ENCODE peak calls at places on chromosomes 1 and 21, in seven cellular contexts. One of them, this sample, is unnamed.

GRCh38 chr1:82485591-82486369 is 685.0 kb downstream of the ADGRL2 start:
- DNase-seq in IMR-90: no peak
- DNase-seq in mesendoderm: peak
- DNase-seq in H9: peak
- DNase-seq in mesenchymal stem cell: peak
- DNase-seq in neuronal stem cell: peak
- DNase-seq in H1: peak
- DNase-seq in this sample: peak

GRCh38 chr1:88293791-88294190 is 390.3 kb upstream of the PKN2 start:
- DNase-seq in IMR-90: no peak
- DNase-seq in mesendoderm: no peak
- DNase-seq in H9: no peak
- DNase-seq in mesenchymal stem cell: no peak
- DNase-seq in neuronal stem cell: no peak
- DNase-seq in H1: no peak
- DNase-seq in this sample: peak

GRCh38 chr1:162732566-162733335 is 57.8 kb upstream of the HSD17B7 start:
- DNase-seq in IMR-90: no peak
- DNase-seq in mesendoderm: no peak
- DNase-seq in H9: no peak
- DNase-seq in mesenchymal stem cell: peak
- DNase-seq in neuronal stem cell: no peak
- DNase-seq in H1: no peak
- DNase-seq in this sample: no peak

GRCh38 chr1:54600947-54601725 is 22.2 kb downstream of the FAM151A start:
- DNase-seq in IMR-90: no peak
- DNase-seq in mesendoderm: no peak
- DNase-seq in H9: no peak
- DNase-seq in mesenchymal stem cell: no peak
- DNase-seq in neuronal stem cell: no peak
- DNase-seq in H1: no peak
- DNase-seq in this sample: no peak

GRCh38 chr1:7579016-7579415 is 192.1 kb upstream of the VAMP3 start:
- DNase-seq in IMR-90: no peak
- DNase-seq in mesendoderm: no peak
- DNase-seq in H9: no peak
- DNase-seq in mesenchymal stem cell: no peak
- DNase-seq in neuronal stem cell: no peak
- DNase-seq in H1: no peak
- DNase-seq in this sample: no peak

GRCh38 chr1:59738152-59738551 is 76.6 kb upstream of the HOOK1 start:
- DNase-seq in IMR-90: peak
- DNase-seq in mesendoderm: no peak
- DNase-seq in H9: no peak
- DNase-seq in mesenchymal stem cell: no peak
- DNase-seq in neuronal stem cell: no peak
- DNase-seq in H1: no peak
- DNase-seq in this sample: no peak

GRCh38 chr1:48071513-48071912 is 74.3 kb upstream of the TRABD2B start:
- DNase-seq in IMR-90: no peak
- DNase-seq in mesendoderm: no peak
- DNase-seq in H9: no peak
- DNase-seq in mesenchymal stem cell: no peak
- DNase-seq in neuronal stem cell: no peak
- DNase-seq in H1: no peak
- DNase-seq in this sample: no peak

GRCh38 chr1:54811739-54812655 is 10.9 kb upstream of the TTC22 start:
- DNase-seq in IMR-90: no peak
- DNase-seq in mesendoderm: no peak
- DNase-seq in H9: peak
- DNase-seq in mesenchymal stem cell: no peak
- DNase-seq in neuronal stem cell: no peak
- DNase-seq in H1: peak
- DNase-seq in this sample: no peak

GRCh38 chr1:48262001-48262400 is 39.5 kb downstream of the SLC5A9 start:
- DNase-seq in IMR-90: no peak
- DNase-seq in mesendoderm: no peak
- DNase-seq in H9: no peak
- DNase-seq in mesenchymal stem cell: no peak
- DNase-seq in neuronal stem cell: no peak
- DNase-seq in H1: no peak
- DNase-seq in this sample: no peak

GRCh38 chr1:17258116-17258757 is 9.3 kb downstream of the PADI3 start:
- DNase-seq in IMR-90: peak
- DNase-seq in mesendoderm: no peak
- DNase-seq in H9: no peak
- DNase-seq in mesenchymal stem cell: peak
- DNase-seq in neuronal stem cell: no peak
- DNase-seq in H1: no peak
- DNase-seq in this sample: no peak

DNA sequence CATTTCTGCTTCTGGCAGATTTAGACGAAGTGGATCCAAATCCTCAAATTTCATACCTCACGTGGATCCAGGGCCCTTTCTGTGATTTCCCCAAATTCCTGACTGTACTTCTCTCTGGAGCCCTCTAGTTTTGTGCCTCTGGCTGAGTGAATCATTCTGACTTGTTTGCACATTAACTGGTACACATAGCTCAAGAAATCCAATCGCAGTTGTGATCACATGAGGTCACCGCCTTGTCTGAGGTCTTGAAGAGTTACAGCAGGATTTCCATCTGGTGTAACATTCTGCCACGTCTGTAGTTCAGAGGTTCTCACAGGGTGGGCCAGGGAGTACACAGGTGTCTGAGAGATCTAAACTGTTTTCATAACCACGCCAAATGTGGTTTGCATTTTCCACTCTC is 230.4 kb downstream of the C1orf94 start:
- DNase-seq in IMR-90: no peak
- DNase-seq in mesendoderm: no peak
- DNase-seq in H9: no peak
- DNase-seq in mesenchymal stem cell: no peak
- DNase-seq in neuronal stem cell: no peak
- DNase-seq in H1: peak
- DNase-seq in this sample: peak
- H2BK5ac ChIP-seq in IMR-90: no peak
- H2BK5ac ChIP-seq in mesendoderm: no peak
- H2BK5ac ChIP-seq in H9: no peak
- H2BK5ac ChIP-seq in mesenchymal stem cell: no peak
- H2BK5ac ChIP-seq in neuronal stem cell: no peak
- H2BK5ac ChIP-seq in H1: no peak
- H2BK5ac ChIP-seq in this sample: no peak

DNA sequence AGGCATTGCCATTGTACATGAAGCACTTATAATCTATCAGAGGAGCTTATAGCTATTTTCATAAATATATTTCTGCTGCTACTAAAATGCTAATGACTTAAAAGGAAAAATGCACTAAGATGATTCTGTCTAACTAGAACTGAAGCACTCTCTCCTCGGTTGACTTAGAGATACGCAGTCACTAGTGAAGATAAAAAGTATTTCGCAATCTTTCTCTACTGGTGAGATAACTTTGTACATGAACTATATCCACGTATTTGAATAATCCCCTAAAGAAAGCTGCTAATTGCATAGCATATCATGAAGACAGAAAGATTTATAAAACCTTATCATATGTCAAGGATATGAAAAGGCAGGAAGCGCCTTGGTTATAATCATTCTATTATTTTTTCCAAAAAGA is 658.1 kb upstream of the PRMT6 start:
- DNase-seq in IMR-90: no peak
- DNase-seq in mesendoderm: no peak
- DNase-seq in H9: no peak
- DNase-seq in mesenchymal stem cell: no peak
- DNase-seq in neuronal stem cell: no peak
- DNase-seq in H1: no peak
- DNase-seq in this sample: no peak
- H3K23ac ChIP-seq in IMR-90: no peak
- H3K23ac ChIP-seq in mesendoderm: no peak
- H3K23ac ChIP-seq in H9: no peak
- H3K23ac ChIP-seq in mesenchymal stem cell: no peak
- H3K23ac ChIP-seq in neuronal stem cell: no peak
- H3K23ac ChIP-seq in H1: no peak
- H3K23ac ChIP-seq in this sample: no peak

DNA sequence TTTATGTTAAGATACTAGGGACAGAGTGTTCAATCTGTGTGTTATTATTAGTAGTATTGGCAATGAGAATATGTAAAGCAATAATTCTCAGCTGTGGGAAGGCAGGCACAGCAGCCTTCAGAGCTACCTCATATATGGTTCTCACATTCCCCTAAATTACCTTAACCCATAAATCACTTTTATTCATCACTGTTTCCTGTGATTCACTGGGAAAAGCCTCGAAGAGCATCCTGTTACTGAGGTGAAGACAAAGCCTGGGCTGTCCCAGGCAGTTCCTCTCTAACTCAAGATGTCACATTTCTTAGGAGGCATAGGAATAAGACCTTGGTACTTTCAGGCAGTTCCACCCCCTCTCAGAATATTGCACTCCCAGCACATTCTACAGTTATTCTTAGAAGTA is 965.7 kb downstream of the NCAM2 start:
- DNase-seq in IMR-90: no peak
- DNase-seq in mesendoderm: no peak
- DNase-seq in H9: no peak
- DNase-seq in mesenchymal stem cell: no peak
- DNase-seq in neuronal stem cell: no peak
- DNase-seq in H1: no peak
- DNase-seq in this sample: no peak
- H2BK5ac ChIP-seq in IMR-90: no peak
- H2BK5ac ChIP-seq in mesendoderm: no peak
- H2BK5ac ChIP-seq in H9: no peak
- H2BK5ac ChIP-seq in mesenchymal stem cell: no peak
- H2BK5ac ChIP-seq in neuronal stem cell: no peak
- H2BK5ac ChIP-seq in H1: no peak
- H2BK5ac ChIP-seq in this sample: no peak

DNA sequence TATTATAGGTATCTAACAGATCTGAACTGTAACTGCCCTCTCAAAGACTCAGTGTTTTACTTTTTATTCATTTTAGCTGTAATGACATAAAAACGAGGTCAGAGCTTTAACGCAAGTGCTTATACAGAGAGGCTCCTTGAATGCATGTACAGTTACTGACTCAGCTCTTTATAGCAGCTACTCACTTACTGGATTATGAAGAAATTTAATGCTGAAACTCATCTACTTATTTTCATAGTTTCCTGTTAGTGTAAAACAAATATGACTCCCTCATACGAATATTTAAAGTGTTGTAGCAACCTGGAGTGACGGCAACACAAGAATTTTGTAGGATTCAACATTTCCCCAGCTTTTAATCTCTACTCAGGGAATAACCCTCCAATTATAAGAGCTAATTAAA is 32.7 kb downstream of the ADSS2 start:
- DNase-seq in IMR-90: peak
- DNase-seq in mesendoderm: no peak
- DNase-seq in H9: no peak
- DNase-seq in mesenchymal stem cell: no peak
- DNase-seq in neuronal stem cell: no peak
- DNase-seq in H1: no peak
- DNase-seq in this sample: no peak
- H3K23ac ChIP-seq in IMR-90: no peak
- H3K23ac ChIP-seq in mesendoderm: no peak
- H3K23ac ChIP-seq in H9: no peak
- H3K23ac ChIP-seq in mesenchymal stem cell: no peak
- H3K23ac ChIP-seq in neuronal stem cell: no peak
- H3K23ac ChIP-seq in H1: no peak
- H3K23ac ChIP-seq in this sample: no peak

DNA sequence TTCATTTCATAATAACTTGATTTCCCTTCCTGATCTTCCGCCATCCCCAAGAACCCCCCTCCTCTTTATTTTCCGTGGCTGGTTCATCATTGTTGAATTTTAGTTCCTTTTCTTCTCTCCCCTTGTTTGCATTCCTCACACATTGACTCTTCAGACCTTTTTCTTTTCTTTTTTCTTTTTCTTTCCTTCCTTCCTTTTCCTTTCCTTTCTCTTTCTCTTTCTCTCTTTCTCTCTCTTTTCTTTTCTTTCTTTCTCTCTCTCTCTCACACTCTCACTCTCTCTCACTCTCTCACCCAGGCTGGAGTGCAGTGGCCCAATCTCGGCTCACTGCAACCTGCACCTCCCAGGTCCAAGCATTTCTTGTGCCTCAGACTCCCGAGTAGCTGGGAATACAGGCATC is 231.3 kb downstream of the FMN2 start:
- DNase-seq in IMR-90: no peak
- DNase-seq in mesendoderm: no peak
- DNase-seq in H9: no peak
- DNase-seq in mesenchymal stem cell: no peak
- DNase-seq in neuronal stem cell: no peak
- DNase-seq in H1: no peak
- DNase-seq in this sample: no peak
- H2BK5ac ChIP-seq in IMR-90: no peak
- H2BK5ac ChIP-seq in mesendoderm: no peak
- H2BK5ac ChIP-seq in H9: no peak
- H2BK5ac ChIP-seq in mesenchymal stem cell: no peak
- H2BK5ac ChIP-seq in neuronal stem cell: no peak
- H2BK5ac ChIP-seq in H1: no peak
- H2BK5ac ChIP-seq in this sample: no peak

GRCh38 chr21:46068516-46069079 is 29.3 kb upstream of the COL6A2 start:
- DNase-seq in IMR-90: no peak
- DNase-seq in mesendoderm: no peak
- DNase-seq in H9: no peak
- DNase-seq in mesenchymal stem cell: no peak
- DNase-seq in neuronal stem cell: no peak
- DNase-seq in H1: no peak
- DNase-seq in this sample: no peak
- H3K23ac ChIP-seq in IMR-90: no peak
- H3K23ac ChIP-seq in mesendoderm: no peak
- H3K23ac ChIP-seq in H9: no peak
- H3K23ac ChIP-seq in mesenchymal stem cell: no peak
- H3K23ac ChIP-seq in neuronal stem cell: no peak
- H3K23ac ChIP-seq in H1: no peak
- H3K23ac ChIP-seq in this sample: no peak

GRCh38 chr1:1760345-1760650 is 18.0 kb downstream of the NADK start:
- DNase-seq in IMR-90: no peak
- DNase-seq in mesendoderm: no peak
- DNase-seq in H9: no peak
- DNase-seq in mesenchymal stem cell: no peak
- DNase-seq in neuronal stem cell: no peak
- DNase-seq in H1: no peak
- DNase-seq in this sample: no peak

GRCh38 chr1:1759456-1760344 is 18.6 kb downstream of the NADK start:
- DNase-seq in IMR-90: no peak
- DNase-seq in mesendoderm: no peak
- DNase-seq in H9: no peak
- DNase-seq in mesenchymal stem cell: no peak
- DNase-seq in neuronal stem cell: no peak
- DNase-seq in H1: no peak
- DNase-seq in this sample: no peak

GRCh38 chr1:1763657-1764621 is 14.3 kb downstream of the NADK start:
- DNase-seq in IMR-90: no peak
- DNase-seq in mesendoderm: no peak
- DNase-seq in H9: no peak
- DNase-seq in mesenchymal stem cell: no peak
- DNase-seq in neuronal stem cell: no peak
- DNase-seq in H1: no peak
- DNase-seq in this sample: peak

GRCh38 chr1:1760715-1761114 is 17.6 kb downstream of the NADK start:
- DNase-seq in IMR-90: no peak
- DNase-seq in mesendoderm: no peak
- DNase-seq in H9: no peak
- DNase-seq in mesenchymal stem cell: no peak
- DNase-seq in neuronal stem cell: no peak
- DNase-seq in H1: no peak
- DNase-seq in this sample: no peak

GRCh38 chr1:1761504-1762376 is 16.5 kb downstream of the NADK start:
- DNase-seq in IMR-90: no peak
- DNase-seq in mesendoderm: no peak
- DNase-seq in H9: no peak
- DNase-seq in mesenchymal stem cell: no peak
- DNase-seq in neuronal stem cell: no peak
- DNase-seq in H1: no peak
- DNase-seq in this sample: no peak
- H2BK5ac ChIP-seq in IMR-90: no peak
- H2BK5ac ChIP-seq in mesendoderm: no peak
- H2BK5ac ChIP-seq in H9: no peak
- H2BK5ac ChIP-seq in mesenchymal stem cell: no peak
- H2BK5ac ChIP-seq in neuronal stem cell: no peak
- H2BK5ac ChIP-seq in H1: no peak
- H2BK5ac ChIP-seq in this sample: no peak

This sample was measured in trophoblast cell.